ENCODE peak calls at places on chromosomes 2 and 18, in nine cellular contexts. F is GM12878, Y is sigmoid colon, Q is HCT116, W is transverse colon, K is stomach, V is HepG2, N is upper lobe of left lung, G is K562. E is an unnamed sample.

GRCh38 chr2:220899492-220899891 is 672.6 kb downstream of the EPHA4 start:
- DNase-seq in F (no peak), Y (no peak), Q (no peak), W (no peak), K (no peak), V (no peak), N (no peak), G (no peak), E (no peak)

GRCh38 chr2:200219400-200220113 is 86.9 kb upstream of the SPATS2L start:
- DNase-seq in F (no peak), Y (no peak), Q (no peak), W (no peak), K (no peak), V (peak), N (no peak), G (no peak), E (no peak)

GRCh38 chr2:3054066-3054465 is 323.6 kb downstream of the EIPR1 start:
- DNase-seq in F (no peak), Y (no peak), Q (no peak), W (no peak), K (no peak), V (no peak), N (no peak), G (no peak), E (no peak)

GRCh38 chr2:112154246-112155110 is 16.3 kb downstream of the FBLN7 start:
- DNase-seq in F (no peak), Y (no peak), Q (no peak), W (no peak), K (peak), V (no peak), N (no peak), G (no peak), E (peak)

GRCh38 chr2:106053116-106053515 is 141.0 kb downstream of the UXS1 start:
- DNase-seq in F (no peak), Y (no peak), Q (peak), W (no peak), K (no peak), V (no peak), N (no peak), G (no peak), E (no peak)

GRCh38 chr2:219461061-219461514 is 26.4 kb downstream of the SPEG start:
- DNase-seq in F (no peak), Y (peak), Q (no peak), W (no peak), K (no peak), V (no peak), N (no peak), G (peak), E (no peak)

GRCh38 chr18:2547477-2548087 is 23.7 kb downstream of the METTL4 start:
- DNase-seq in F (peak), Y (no peak), Q (peak), W (no peak), K (no peak), V (peak), N (no peak), G (peak), E (no peak)

GRCh38 chr18:64679121-64679520 is 530.2 kb upstream of the LINC00305 start:
- DNase-seq in F (no peak), Y (no peak), Q (no peak), W (no peak), K (no peak), V (no peak), N (no peak), G (no peak), E (no peak)

GRCh38 chr2:202377308-202377736 is 1.2 kb downstream of the BMPR2 start:
- DNase-seq in F (no peak), Y (peak), Q (no peak), W (peak), K (peak), V (peak), N (peak), G (peak), E (no peak)

GRCh38 chr2:8872821-8873432 is 35.5 kb upstream of the KIDINS220 start:
- DNase-seq in F (peak), Y (no peak), Q (peak), W (no peak), K (no peak), V (peak), N (no peak), G (peak), E (no peak)

GRCh38 chr18:50757358-50757757 is 62.5 kb downstream of the MRO start:
- DNase-seq in F (no peak), Y (peak), Q (no peak), W (peak), K (no peak), V (no peak), N (no peak), G (no peak), E (no peak)

GRCh38 chr2:8609357-8609804 is 72.5 kb upstream of the ID2 start:
- DNase-seq in F (no peak), Y (no peak), Q (no peak), W (no peak), K (no peak), V (peak), N (peak), G (no peak), E (peak)

GRCh38 chr2:16553222-16553621 is 112.4 kb downstream of the CYRIA start:
- DNase-seq in F (no peak), Y (no peak), Q (peak), W (peak), K (peak), V (peak), N (peak), G (peak), E (no peak)

GRCh38 chr2:36885605-36886004 is 80.7 kb downstream of the STRN start:
- DNase-seq in F (no peak), Y (no peak), Q (no peak), W (no peak), K (no peak), V (no peak), N (no peak), G (no peak), E (no peak)

GRCh38 chr18:60452424-60452823 is 79.8 kb upstream of the MC4R start:
- DNase-seq in F (no peak), Y (no peak), Q (no peak), W (no peak), K (no peak), V (no peak), N (no peak), G (no peak), E (no peak)

GRCh38 chr2:11634584-11634983 is 35.4 kb downstream of the NTSR2 start:
- DNase-seq in F (no peak), Y (peak), Q (no peak), W (no peak), K (no peak), V (no peak), N (no peak), G (no peak), E (no peak)

GRCh38 chr2:134897932-134898331 is 20.7 kb upstream of the CCNT2 start:
- DNase-seq in F (no peak), Y (no peak), Q (peak), W (no peak), K (no peak), V (no peak), N (no peak), G (no peak), E (no peak)

GRCh38 chr2:134178109-134178877 is 75.6 kb upstream of the MGAT5 start:
- DNase-seq in F (no peak), Y (no peak), Q (no peak), W (no peak), K (no peak), V (no peak), N (no peak), G (no peak), E (no peak)

GRCh38 chr2:223619486-223620129 is 17.4 kb upstream of the SCG2 start:
- DNase-seq in F (no peak), Y (no peak), Q (peak), W (no peak), K (no peak), V (no peak), N (no peak), G (no peak), E (no peak)

GRCh38 chr2:59177748-59178147 is 936.6 kb upstream of the FANCL start:
- DNase-seq in F (no peak), Y (no peak), Q (no peak), W (no peak), K (no peak), V (no peak), N (no peak), G (no peak), E (no peak)

GRCh38 chr2:8882094-8882493 is 44.7 kb upstream of the KIDINS220 start:
- DNase-seq in F (no peak), Y (no peak), Q (peak), W (peak), K (no peak), V (peak), N (no peak), G (no peak), E (no peak)

GRCh38 chr2:83953661-83954060 is 505.4 kb downstream of the SUCLG1 start:
- DNase-seq in F (no peak), Y (no peak), Q (no peak), W (no peak), K (no peak), V (no peak), N (no peak), G (no peak), E (no peak)

GRCh38 chr2:62197017-62197586 is 1.2 kb downstream of the B3GNT2 start:
- DNase-seq in F (no peak), Y (no peak), Q (no peak), W (peak), K (no peak), V (peak), N (no peak), G (no peak), E (no peak)

GRCh38 chr2:180240774-180241173 is 233.7 kb upstream of the CWC22 start:
- DNase-seq in F (no peak), Y (no peak), Q (peak), W (no peak), K (no peak), V (no peak), N (no peak), G (no peak), E (no peak)

GRCh38 chr18:37445368-37445767 is 120.2 kb downstream of the CELF4 start:
- DNase-seq in F (no peak), Y (no peak), Q (no peak), W (no peak), K (no peak), V (no peak), N (no peak), G (no peak), E (no peak)

GRCh38 chr2:203694186-203694585 is 12.3 kb upstream of the CD28 start:
- DNase-seq in F (no peak), Y (no peak), Q (no peak), W (no peak), K (no peak), V (no peak), N (no peak), G (no peak), E (no peak)

GRCh38 chr2:181275643-181276070 is 181.5 kb upstream of the ITGA4 start:
- DNase-seq in F (no peak), Y (no peak), Q (no peak), W (peak), K (no peak), V (no peak), N (no peak), G (no peak), E (no peak)

GRCh38 chr2:174350018-174350417 is 15.3 kb downstream of the SP9 start:
- DNase-seq in F (no peak), Y (no peak), Q (no peak), W (no peak), K (no peak), V (no peak), N (no peak), G (peak), E (no peak)

GRCh38 chr18:43271593-43272432 is 5.5 kb downstream of the SYT4 start:
- DNase-seq in F (no peak), Y (no peak), Q (peak), W (no peak), K (no peak), V (peak), N (no peak), G (peak), E (no peak)

GRCh38 chr18:79515944-79516351 is 120.2 kb downstream of the NFATC1 start:
- DNase-seq in F (no peak), Y (peak), Q (no peak), W (no peak), K (no peak), V (peak), N (no peak), G (peak), E (peak)

GRCh38 chr18:23591011-23591410 is 4.7 kb upstream of the NPC1 start:
- DNase-seq in F (no peak), Y (no peak), Q (no peak), W (no peak), K (no peak), V (no peak), N (no peak), G (no peak), E (no peak)

DNA sequence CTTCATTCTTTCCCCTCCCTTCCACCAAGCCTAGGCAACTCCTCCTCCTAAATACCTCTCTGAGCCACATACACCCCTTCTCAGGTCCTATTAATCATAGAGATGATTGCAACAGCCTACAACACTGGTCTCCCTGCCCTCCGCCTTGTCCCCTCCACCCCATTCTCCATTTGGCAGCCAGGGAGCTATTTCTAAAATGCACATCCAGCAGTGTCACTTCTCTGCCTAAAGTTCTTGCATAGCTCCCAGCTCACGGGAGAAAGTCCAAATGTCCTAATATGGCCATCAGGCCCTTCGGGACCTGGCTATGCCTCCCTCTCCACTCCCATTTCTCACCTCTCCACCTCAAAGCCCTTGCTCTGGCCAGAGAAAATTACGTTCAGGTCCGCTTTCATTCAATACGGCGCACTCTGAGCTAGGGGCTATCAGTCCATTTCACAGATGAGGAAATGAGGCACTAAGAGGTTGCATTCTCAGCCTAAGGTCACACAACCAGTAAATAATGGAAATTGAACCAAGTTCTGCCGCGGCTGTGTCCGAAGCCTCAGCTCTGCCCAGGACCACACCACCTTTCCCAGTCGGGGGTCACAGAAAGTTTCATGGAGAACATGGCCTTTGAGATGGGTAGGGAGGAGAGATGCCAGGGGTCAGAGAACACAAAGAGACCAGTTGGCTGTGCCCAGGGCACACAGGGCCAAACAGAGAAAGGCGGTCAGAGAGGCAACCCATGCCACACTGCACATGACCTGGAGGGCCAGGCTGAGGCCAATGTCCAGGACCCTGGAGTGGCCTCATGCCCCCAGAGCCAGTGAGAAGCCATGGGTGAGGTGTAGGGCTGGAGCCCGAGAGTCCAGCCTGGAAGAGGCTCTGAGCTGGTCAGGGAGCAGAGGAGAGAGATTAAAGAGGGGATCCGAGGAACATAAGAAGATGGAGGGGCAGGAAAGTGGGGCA is 72.8 kb downstream of the TNS1 start:
- DNase-seq in F (no peak), Y (peak), Q (no peak), W (peak), K (no peak), V (peak), N (peak), G (no peak), E (no peak)
- TF ChIP-seq POLR2AphosphoS5 in F (no peak), Y (peak), Q (no peak), W (peak), K (peak), V (no peak), N (peak), G (no peak), E (no peak)

GRCh38 chr18:76620326-76620813 is 125.3 kb upstream of the ZNF516 start:
- DNase-seq in F (peak), Y (peak), Q (peak), W (peak), K (peak), V (no peak), N (peak), G (peak), E (peak)
- H3K27ac ChIP-seq in F (no peak), Y (peak), Q (no peak), W (peak), K (peak), V (no peak), N (no peak), G (no peak), E (peak)

GRCh38 chr2:46298522-46299351 is 1.5 kb downstream of the EPAS1 start:
- DNase-seq in F (no peak), Y (peak), Q (no peak), W (peak), K (peak), V (no peak), N (peak), G (peak), E (peak)
- TF ChIP-seq POLR2A in F (no peak), Y (no peak), Q (no peak), W (peak), K (no peak), V (no peak), N (no peak), G (no peak), E (no peak)

GRCh38 chr2:121161272-121161671 is 123.7 kb downstream of the TFCP2L1 start:
- DNase-seq in F (no peak), Y (no peak), Q (no peak), W (no peak), K (no peak), V (no peak), N (no peak), G (no peak), E (no peak)

GRCh38 chr2:121162893-121163292 is 122.1 kb downstream of the TFCP2L1 start:
- DNase-seq in F (no peak), Y (no peak), Q (no peak), W (no peak), K (no peak), V (no peak), N (no peak), G (no peak), E (no peak)

GRCh38 chr2:121160366-121160765 is 124.6 kb downstream of the TFCP2L1 start:
- DNase-seq in F (no peak), Y (no peak), Q (no peak), W (no peak), K (no peak), V (no peak), N (no peak), G (no peak), E (no peak)

GRCh38 chr2:121155502-121156056 is 129.4 kb downstream of the TFCP2L1 start:
- DNase-seq in F (no peak), Y (no peak), Q (no peak), W (peak), K (peak), V (no peak), N (peak), G (no peak), E (peak)

DNA sequence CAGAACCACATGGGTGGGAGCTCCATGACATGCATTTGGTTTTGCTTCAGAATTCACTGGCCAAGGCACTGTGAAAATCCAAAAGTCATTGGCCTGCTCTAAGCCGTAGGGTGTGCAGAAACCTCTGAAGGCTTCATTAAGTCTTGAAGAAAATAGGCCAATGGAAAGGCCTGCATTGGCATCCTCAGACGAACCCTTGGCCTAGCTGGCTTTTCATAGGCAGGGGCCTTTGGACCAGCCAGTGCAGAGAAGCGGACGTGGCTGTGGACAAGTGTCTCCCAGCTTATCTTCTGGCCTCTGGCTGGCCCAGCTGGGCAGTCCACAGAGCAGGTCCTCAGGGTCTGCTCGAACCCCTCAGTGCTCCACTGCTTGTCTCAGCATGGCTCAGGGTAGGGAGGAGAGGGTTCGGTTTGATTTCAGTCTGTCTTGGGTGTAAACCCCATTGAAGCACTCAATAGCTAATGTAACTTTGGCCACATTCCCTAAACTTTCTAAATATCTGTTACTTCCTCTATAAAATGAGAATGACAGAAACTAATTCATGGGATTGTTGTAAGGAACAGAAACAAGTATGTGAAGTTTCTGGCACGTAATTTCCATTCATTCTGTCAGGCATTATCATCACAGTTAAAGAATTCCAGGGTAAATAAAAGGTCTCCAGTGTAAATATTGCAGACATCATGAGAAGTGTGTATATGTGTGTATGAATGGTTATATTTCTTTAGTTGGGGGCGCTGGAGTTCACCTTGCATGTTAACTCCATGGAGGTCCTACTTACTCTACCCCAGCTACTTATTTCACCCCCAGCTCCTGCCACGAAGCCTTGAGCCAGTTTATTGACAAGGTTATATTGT is 125.5 kb downstream of the TFCP2L1 start:
- DNase-seq in F (no peak), Y (no peak), Q (no peak), W (no peak), K (no peak), V (no peak), N (no peak), G (no peak), E (no peak)
- TF ChIP-seq POLR2AphosphoS5 in F (no peak), Y (no peak), Q (no peak), W (no peak), K (no peak), V (no peak), N (no peak), G (no peak), E (no peak)

GRCh38 chr2:232713505-232713904 is 16.4 kb downstream of the GIGYF2 start:
- DNase-seq in F (no peak), Y (no peak), Q (no peak), W (no peak), K (no peak), V (no peak), N (no peak), G (no peak), E (no peak)
- H3K27ac ChIP-seq in F (no peak), Y (no peak), Q (no peak), W (no peak), K (no peak), V (no peak), N (no peak), G (no peak), E (no peak)

GRCh38 chr2:237483018-237483731 is 3.9 kb upstream of the MLPH start:
- DNase-seq in F (no peak), Y (no peak), Q (no peak), W (peak), K (peak), V (no peak), N (peak), G (no peak), E (peak)
- TF ChIP-seq POLR2A in F (no peak), Y (no peak), Q (no peak), W (peak), K (no peak), V (no peak), N (peak), G (no peak), E (no peak)

GRCh38 chr2:12791906-12792305 is 75.2 kb downstream of the TRIB2 start:
- DNase-seq in F (no peak), Y (no peak), Q (no peak), W (no peak), K (no peak), V (no peak), N (no peak), G (no peak), E (no peak)

DNA sequence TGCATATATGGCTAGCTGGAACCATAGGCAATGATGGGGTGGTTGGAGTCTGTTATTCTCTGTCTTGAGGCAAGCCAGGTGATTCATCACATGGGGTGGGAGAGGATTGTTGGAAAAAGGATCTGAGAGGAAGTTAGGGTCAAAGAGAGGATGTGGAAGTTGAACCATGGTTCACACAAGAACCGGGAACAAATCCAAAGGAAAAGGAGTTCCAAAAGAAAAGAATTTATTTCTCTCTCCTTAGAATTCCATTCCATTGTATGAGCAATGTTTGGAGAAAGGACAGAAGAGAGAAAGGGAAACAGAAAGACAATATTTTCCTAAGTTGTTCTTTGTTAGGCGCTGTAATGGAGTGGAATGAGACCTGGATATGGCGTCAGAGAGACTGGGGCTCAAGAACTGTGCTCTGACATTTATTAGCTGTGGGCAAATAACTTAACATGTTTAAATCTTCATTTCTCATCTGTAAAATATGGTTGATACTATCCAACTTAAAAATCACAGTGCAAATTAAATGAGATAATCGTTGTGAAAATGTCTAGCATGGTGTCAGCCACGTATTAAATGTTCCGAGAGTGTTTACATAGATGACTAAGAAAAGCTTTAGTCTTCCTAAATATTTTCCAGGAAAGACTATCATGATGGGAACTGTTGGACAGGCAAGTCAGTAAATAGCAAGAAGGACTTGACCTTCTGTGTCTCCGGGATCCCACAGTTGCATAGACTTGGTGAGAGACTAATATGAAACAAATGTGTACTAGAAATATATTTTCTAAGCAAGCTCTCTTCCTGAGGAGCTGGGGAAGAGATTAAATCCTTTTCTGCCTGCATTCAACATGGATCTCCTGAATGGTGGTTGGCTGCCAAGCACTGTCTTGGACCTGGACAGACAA is 71.4 kb downstream of the TRIB2 start:
- DNase-seq in F (no peak), Y (no peak), Q (no peak), W (no peak), K (no peak), V (no peak), N (no peak), G (no peak), E (no peak)
- TF ChIP-seq POLR2AphosphoS5 in F (no peak), Y (peak), Q (no peak), W (peak), K (no peak), V (no peak), N (peak), G (no peak), E (no peak)